ENCODE peak calls at places on chromosome 2, in ten cellular contexts. P, M, Y, B, D, U, W, S, N and X are unnamed samples.

GRCh38 chr2:218419630-218420216 is 800 bp downstream of the VIL1 start:
- DNase-seq in P (no peak), M (no peak), Y (no peak), B (no peak), D (no peak), U (no peak), W (no peak), S (no peak), N (no peak), X (no peak)

GRCh38 chr2:220460257-220460985 is 833.0 kb downstream of the SLC4A3 start:
- DNase-seq in P (no peak), M (no peak), Y (peak), B (peak), D (no peak), U (no peak), W (peak), S (peak), N (no peak), X (no peak)

GRCh38 chr2:112776113-112776512 is 8.2 kb downstream of the IL1A start:
- DNase-seq in P (no peak), M (no peak), Y (no peak), B (no peak), D (no peak), U (no peak), W (no peak), S (no peak), N (no peak), X (no peak)

GRCh38 chr2:240598311-240598911 is 11.9 kb downstream of the CAPN10 start:
- DNase-seq in P (no peak), M (no peak), Y (no peak), B (no peak), D (no peak), U (no peak), W (no peak), S (no peak), N (no peak), X (no peak)

GRCh38 chr2:19369341-19369955 is 11.0 kb upstream of the OSR1 start:
- DNase-seq in P (peak), M (peak), Y (peak), B (no peak), D (peak), U (no peak), W (peak), S (peak), N (no peak), X (no peak)

GRCh38 chr2:168422584-168422983 is 33.5 kb upstream of the CERS6 start:
- DNase-seq in P (no peak), M (no peak), Y (peak), B (no peak), D (peak), U (no peak), W (no peak), S (no peak), N (no peak), X (no peak)

GRCh38 chr2:55616509-55617159 is 788 bp downstream of the PPP4R3B start:
- DNase-seq in P (peak), M (peak), Y (peak), B (peak), D (peak), U (no peak), W (peak), S (peak), N (peak), X (peak)

GRCh38 chr2:145006957-145007672 is 487.2 kb upstream of the ZEB2 start:
- DNase-seq in P (no peak), M (no peak), Y (peak), B (peak), D (peak), U (no peak), W (peak), S (peak), N (no peak), X (no peak)

GRCh38 chr2:219272995-219273394 is 6.2 kb upstream of the DNAJB2 start:
- DNase-seq in P (no peak), M (no peak), Y (no peak), B (no peak), D (no peak), U (no peak), W (peak), S (peak), N (no peak), X (no peak)

GRCh38 chr2:119466373-119466772 is 34.7 kb downstream of the TMEM37 start:
- DNase-seq in P (no peak), M (no peak), Y (no peak), B (no peak), D (no peak), U (no peak), W (no peak), S (no peak), N (no peak), X (no peak)